ENCODE peak calls at places on chromosomes 3 and 15, in ten cellular contexts. One of them, this sample, is unnamed. For H3K4me1, the result is how much of the 10 kb centered on the place peaks cover.

GRCh38 chr15:95715919-95716318 is 614.6 kb upstream of the NR2F2 start:
- DNase-seq in A549: no peak
- DNase-seq in uterus: no peak
- DNase-seq in cardiac muscle cell: peak
- DNase-seq in mucosa of descending colon: no peak
- DNase-seq in CD8-positive, alpha-beta T cell: no peak
- DNase-seq in breast epithelium: no peak
- DNase-seq in stomach: no peak
- DNase-seq in BE2C: no peak
- DNase-seq in body of pancreas: no peak
- DNase-seq in this sample: no peak

GRCh38 chr3:38374221-38374620 is 27.6 kb downstream of the XYLB start:
- DNase-seq in stomach: no peak
- DNase-seq in uterus: no peak
- DNase-seq in cardiac muscle cell: no peak
- DNase-seq in body of pancreas: no peak
- DNase-seq in CD8-positive, alpha-beta T cell: peak
- DNase-seq in A549: no peak
- DNase-seq in mucosa of descending colon: no peak
- DNase-seq in breast epithelium: no peak
- DNase-seq in BE2C: no peak
- DNase-seq in this sample: no peak

GRCh38 chr3:16484216-16484615 is 29.3 kb downstream of the RFTN1 start:
- DNase-seq in CD8-positive, alpha-beta T cell: no peak
- DNase-seq in A549: no peak
- DNase-seq in cardiac muscle cell: no peak
- DNase-seq in uterus: peak
- DNase-seq in body of pancreas: peak
- DNase-seq in stomach: peak
- DNase-seq in breast epithelium: no peak
- DNase-seq in BE2C: no peak
- DNase-seq in mucosa of descending colon: no peak
- DNase-seq in this sample: no peak

GRCh38 chr15:63466378-63467192 is 37.8 kb upstream of the USP3 start:
- DNase-seq in cardiac muscle cell: peak
- DNase-seq in uterus: peak
- DNase-seq in CD8-positive, alpha-beta T cell: peak
- DNase-seq in stomach: no peak
- DNase-seq in breast epithelium: no peak
- DNase-seq in body of pancreas: peak
- DNase-seq in BE2C: peak
- DNase-seq in mucosa of descending colon: peak
- DNase-seq in A549: peak
- DNase-seq in this sample: no peak

GRCh38 chr3:102163039-102163817 is 271.6 kb upstream of the ZPLD1 start:
- DNase-seq in mucosa of descending colon: no peak
- DNase-seq in stomach: peak
- DNase-seq in uterus: peak
- DNase-seq in BE2C: peak
- DNase-seq in body of pancreas: peak
- DNase-seq in cardiac muscle cell: peak
- DNase-seq in breast epithelium: peak
- DNase-seq in CD8-positive, alpha-beta T cell: no peak
- DNase-seq in A549: peak
- DNase-seq in this sample: peak

GRCh38 chr3:172034786-172035685 is 4.3 kb upstream of the FNDC3B start:
- DNase-seq in CD8-positive, alpha-beta T cell: no peak
- DNase-seq in A549: no peak
- DNase-seq in stomach: no peak
- DNase-seq in mucosa of descending colon: no peak
- DNase-seq in cardiac muscle cell: no peak
- DNase-seq in breast epithelium: no peak
- DNase-seq in BE2C: peak
- DNase-seq in uterus: no peak
- DNase-seq in body of pancreas: peak
- DNase-seq in this sample: no peak

GRCh38 chr3:123618768-123619484 is 34.1 kb upstream of the HACD2 start:
- DNase-seq in uterus: peak
- DNase-seq in breast epithelium: no peak
- DNase-seq in A549: no peak
- DNase-seq in BE2C: peak
- DNase-seq in body of pancreas: peak
- DNase-seq in stomach: peak
- DNase-seq in CD8-positive, alpha-beta T cell: no peak
- DNase-seq in mucosa of descending colon: peak
- DNase-seq in cardiac muscle cell: peak
- DNase-seq in this sample: peak

GRCh38 chr3:72334681-72335457 is 513.4 kb downstream of the SHQ1 start:
- DNase-seq in CD8-positive, alpha-beta T cell: no peak
- DNase-seq in BE2C: peak
- DNase-seq in mucosa of descending colon: no peak
- DNase-seq in body of pancreas: no peak
- DNase-seq in A549: no peak
- DNase-seq in stomach: no peak
- DNase-seq in cardiac muscle cell: no peak
- DNase-seq in breast epithelium: no peak
- DNase-seq in uterus: no peak
- DNase-seq in this sample: no peak

GRCh38 chr3:99658274-99658673 is 19.9 kb downstream of the COL8A1 start:
- DNase-seq in uterus: no peak
- DNase-seq in CD8-positive, alpha-beta T cell: no peak
- DNase-seq in stomach: no peak
- DNase-seq in BE2C: no peak
- DNase-seq in cardiac muscle cell: no peak
- DNase-seq in body of pancreas: no peak
- DNase-seq in breast epithelium: no peak
- DNase-seq in A549: no peak
- DNase-seq in mucosa of descending colon: no peak
- DNase-seq in this sample: no peak

GRCh38 chr15:81161215-81161673 is 27.2 kb downstream of the CFAP161 start:
- DNase-seq in body of pancreas: no peak
- DNase-seq in stomach: no peak
- DNase-seq in CD8-positive, alpha-beta T cell: no peak
- DNase-seq in breast epithelium: no peak
- DNase-seq in cardiac muscle cell: no peak
- DNase-seq in mucosa of descending colon: no peak
- DNase-seq in A549: no peak
- DNase-seq in uterus: no peak
- DNase-seq in BE2C: no peak
- DNase-seq in this sample: no peak

GRCh38 chr3:56862352-56863062 is 60.8 kb upstream of the ARHGEF3 start:
- DNase-seq in uterus: no peak
- DNase-seq in breast epithelium: no peak
- DNase-seq in cardiac muscle cell: no peak
- DNase-seq in body of pancreas: no peak
- DNase-seq in stomach: no peak
- DNase-seq in A549: no peak
- DNase-seq in CD8-positive, alpha-beta T cell: no peak
- DNase-seq in mucosa of descending colon: no peak
- DNase-seq in BE2C: no peak
- DNase-seq in this sample: no peak
- H3K4me1 ChIP-seq in uterus: under half
- H3K4me1 ChIP-seq in breast epithelium: under half
- H3K4me1 ChIP-seq in cardiac muscle cell: under half
- H3K4me1 ChIP-seq in body of pancreas: under half
- H3K4me1 ChIP-seq in stomach: under half
- H3K4me1 ChIP-seq in A549: under half
- H3K4me1 ChIP-seq in CD8-positive, alpha-beta T cell: under half
- H3K4me1 ChIP-seq in mucosa of descending colon: under half
- H3K4me1 ChIP-seq in BE2C: under half
- H3K4me1 ChIP-seq in this sample: under half

GRCh38 chr3:112633191-112633590 is 7.8 kb downstream of the CCDC80 start:
- DNase-seq in A549: no peak
- DNase-seq in CD8-positive, alpha-beta T cell: no peak
- DNase-seq in mucosa of descending colon: no peak
- DNase-seq in uterus: no peak
- DNase-seq in body of pancreas: no peak
- DNase-seq in breast epithelium: no peak
- DNase-seq in cardiac muscle cell: no peak
- DNase-seq in stomach: no peak
- DNase-seq in BE2C: no peak
- DNase-seq in this sample: no peak

GRCh38 chr3:112633757-112634156 is 7.2 kb downstream of the CCDC80 start:
- DNase-seq in stomach: no peak
- DNase-seq in A549: no peak
- DNase-seq in CD8-positive, alpha-beta T cell: no peak
- DNase-seq in mucosa of descending colon: no peak
- DNase-seq in body of pancreas: no peak
- DNase-seq in cardiac muscle cell: no peak
- DNase-seq in breast epithelium: no peak
- DNase-seq in uterus: peak
- DNase-seq in BE2C: no peak
- DNase-seq in this sample: no peak

GRCh38 chr3:112637700-112638099 is 3.2 kb downstream of the CCDC80 start:
- DNase-seq in stomach: no peak
- DNase-seq in breast epithelium: no peak
- DNase-seq in mucosa of descending colon: no peak
- DNase-seq in uterus: peak
- DNase-seq in cardiac muscle cell: no peak
- DNase-seq in body of pancreas: no peak
- DNase-seq in A549: no peak
- DNase-seq in CD8-positive, alpha-beta T cell: no peak
- DNase-seq in BE2C: no peak
- DNase-seq in this sample: no peak

GRCh38 chr3:112634786-112635541 is 6.0 kb downstream of the CCDC80 start:
- DNase-seq in mucosa of descending colon: no peak
- DNase-seq in uterus: no peak
- DNase-seq in CD8-positive, alpha-beta T cell: no peak
- DNase-seq in BE2C: no peak
- DNase-seq in cardiac muscle cell: no peak
- DNase-seq in A549: no peak
- DNase-seq in body of pancreas: no peak
- DNase-seq in stomach: no peak
- DNase-seq in breast epithelium: no peak
- DNase-seq in this sample: no peak

GRCh38 chr3:112635674-112636073 is 5.3 kb downstream of the CCDC80 start:
- DNase-seq in BE2C: peak
- DNase-seq in breast epithelium: no peak
- DNase-seq in A549: no peak
- DNase-seq in mucosa of descending colon: no peak
- DNase-seq in uterus: peak
- DNase-seq in cardiac muscle cell: peak
- DNase-seq in CD8-positive, alpha-beta T cell: no peak
- DNase-seq in stomach: no peak
- DNase-seq in body of pancreas: peak
- DNase-seq in this sample: no peak
- H3K4me3 ChIP-seq in BE2C: no peak
- H3K4me3 ChIP-seq in breast epithelium: peak
- H3K4me3 ChIP-seq in A549: peak
- H3K4me3 ChIP-seq in mucosa of descending colon: no peak
- H3K4me3 ChIP-seq in uterus: peak
- H3K4me3 ChIP-seq in cardiac muscle cell: no peak
- H3K4me3 ChIP-seq in CD8-positive, alpha-beta T cell: no peak
- H3K4me3 ChIP-seq in stomach: no peak
- H3K4me3 ChIP-seq in body of pancreas: no peak
- H3K4me3 ChIP-seq in this sample: peak

GRCh38 chr3:127744875-127745274 is 72.1 kb downstream of the ABTB1 start:
- DNase-seq in uterus: no peak
- DNase-seq in BE2C: no peak
- DNase-seq in stomach: no peak
- DNase-seq in breast epithelium: no peak
- DNase-seq in CD8-positive, alpha-beta T cell: no peak
- DNase-seq in A549: no peak
- DNase-seq in mucosa of descending colon: no peak
- DNase-seq in cardiac muscle cell: no peak
- DNase-seq in body of pancreas: no peak
- DNase-seq in this sample: no peak
- H3K4me1 ChIP-seq in uterus: under half
- H3K4me1 ChIP-seq in BE2C: under half
- H3K4me1 ChIP-seq in stomach: half or more
- H3K4me1 ChIP-seq in breast epithelium: under half
- H3K4me1 ChIP-seq in CD8-positive, alpha-beta T cell: under half
- H3K4me1 ChIP-seq in A549: half or more
- H3K4me1 ChIP-seq in mucosa of descending colon: under half
- H3K4me1 ChIP-seq in cardiac muscle cell: under half
- H3K4me1 ChIP-seq in body of pancreas: under half
- H3K4me1 ChIP-seq in this sample: half or more

GRCh38 chr3:39843440-39843839 is 34.0 kb downstream of the MYRIP start:
- DNase-seq in breast epithelium: no peak
- DNase-seq in stomach: no peak
- DNase-seq in uterus: no peak
- DNase-seq in CD8-positive, alpha-beta T cell: no peak
- DNase-seq in body of pancreas: no peak
- DNase-seq in A549: no peak
- DNase-seq in BE2C: no peak
- DNase-seq in mucosa of descending colon: no peak
- DNase-seq in cardiac muscle cell: no peak
- DNase-seq in this sample: no peak

GRCh38 chr3:39849992-39850706 is 40.7 kb downstream of the MYRIP start:
- DNase-seq in CD8-positive, alpha-beta T cell: no peak
- DNase-seq in BE2C: no peak
- DNase-seq in uterus: no peak
- DNase-seq in cardiac muscle cell: no peak
- DNase-seq in mucosa of descending colon: no peak
- DNase-seq in breast epithelium: no peak
- DNase-seq in stomach: no peak
- DNase-seq in A549: no peak
- DNase-seq in body of pancreas: no peak
- DNase-seq in this sample: no peak

GRCh38 chr3:39850707-39851014 is 41.3 kb downstream of the MYRIP start:
- DNase-seq in breast epithelium: no peak
- DNase-seq in stomach: no peak
- DNase-seq in mucosa of descending colon: no peak
- DNase-seq in cardiac muscle cell: no peak
- DNase-seq in CD8-positive, alpha-beta T cell: no peak
- DNase-seq in BE2C: no peak
- DNase-seq in A549: no peak
- DNase-seq in body of pancreas: no peak
- DNase-seq in uterus: no peak
- DNase-seq in this sample: no peak

GRCh38 chr3:39848365-39848764 is 39.0 kb downstream of the MYRIP start:
- DNase-seq in BE2C: no peak
- DNase-seq in CD8-positive, alpha-beta T cell: no peak
- DNase-seq in breast epithelium: no peak
- DNase-seq in body of pancreas: no peak
- DNase-seq in cardiac muscle cell: no peak
- DNase-seq in mucosa of descending colon: no peak
- DNase-seq in uterus: no peak
- DNase-seq in A549: no peak
- DNase-seq in stomach: no peak
- DNase-seq in this sample: no peak
- H3K4me3 ChIP-seq in BE2C: no peak
- H3K4me3 ChIP-seq in CD8-positive, alpha-beta T cell: no peak
- H3K4me3 ChIP-seq in breast epithelium: no peak
- H3K4me3 ChIP-seq in body of pancreas: no peak
- H3K4me3 ChIP-seq in cardiac muscle cell: no peak
- H3K4me3 ChIP-seq in mucosa of descending colon: no peak
- H3K4me3 ChIP-seq in uterus: no peak
- H3K4me3 ChIP-seq in A549: no peak
- H3K4me3 ChIP-seq in stomach: no peak
- H3K4me3 ChIP-seq in this sample: no peak

DNA sequence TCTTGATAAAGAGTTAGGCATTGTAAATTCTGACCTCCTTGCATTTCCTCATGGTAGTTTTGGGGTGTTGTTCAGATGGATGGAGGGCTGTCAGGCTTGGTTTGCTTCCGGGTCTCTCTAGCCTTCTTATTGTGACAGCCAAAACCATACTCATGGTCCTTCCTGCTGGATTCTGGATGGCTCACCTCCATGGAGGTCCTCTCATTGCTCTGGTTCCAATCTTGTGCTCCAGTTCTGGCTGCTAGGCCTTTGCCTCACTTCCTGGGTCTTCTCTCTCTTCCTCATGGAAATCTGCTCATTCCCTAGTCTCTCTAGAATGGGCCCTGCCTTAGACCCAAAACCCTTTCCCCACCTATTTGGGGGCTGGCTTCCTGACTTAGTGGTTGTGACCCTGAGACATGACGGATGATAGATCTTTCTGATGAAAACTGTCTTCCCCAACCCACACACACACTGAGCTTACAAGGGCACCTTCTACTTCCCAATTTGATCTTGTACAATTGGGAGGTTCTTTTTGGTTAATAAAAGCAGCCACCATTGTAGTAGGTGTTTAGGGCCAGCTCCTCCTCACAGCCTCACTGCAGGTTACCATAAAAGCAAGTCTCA is 66.1 kb upstream of the XCR1 start:
- DNase-seq in CD8-positive, alpha-beta T cell: no peak
- DNase-seq in breast epithelium: no peak
- DNase-seq in A549: no peak
- DNase-seq in uterus: no peak
- DNase-seq in body of pancreas: no peak
- DNase-seq in BE2C: no peak
- DNase-seq in mucosa of descending colon: no peak
- DNase-seq in cardiac muscle cell: no peak
- DNase-seq in stomach: no peak
- DNase-seq in this sample: no peak
- H3K4me1 ChIP-seq in CD8-positive, alpha-beta T cell: under half
- H3K4me1 ChIP-seq in breast epithelium: under half
- H3K4me1 ChIP-seq in A549: under half
- H3K4me1 ChIP-seq in uterus: under half
- H3K4me1 ChIP-seq in body of pancreas: under half
- H3K4me1 ChIP-seq in BE2C: under half
- H3K4me1 ChIP-seq in mucosa of descending colon: under half
- H3K4me1 ChIP-seq in cardiac muscle cell: under half
- H3K4me1 ChIP-seq in stomach: under half
- H3K4me1 ChIP-seq in this sample: under half

This sample was measured in heart right ventricle.